ENCODE peak calls at places on chromosomes 5 and 9, in six cellular contexts. R is GOT3; D is stimulated activated CD4-positive, alpha-beta T cell treated with anti-CD3 and anti-CD28 coated beads, Interleukin-4, amount 100 ng/mL, for 24 hours; F is GM12865; V is H4; L is cardiac muscle cell. W is an unnamed sample.

GRCh38 chr9:112774006-112774996 is 23.7 kb downstream of the SNX30 start:
- DNase-seq in D (no peak), V (no peak), R (no peak), F (peak; percentile 55), L (no peak), W (no peak)

GRCh38 chr9:72931897-72932296 is 21.0 kb downstream of the ALDH1A1 start:
- DNase-seq in L (no peak), F (no peak), D (no peak), R (no peak), V (no peak), W (no peak)

GRCh38 chr9:10050016-10050415 is 562.8 kb downstream of the PTPRD start:
- DNase-seq in V (peak; percentile 5), R (no peak), D (no peak), L (no peak), F (no peak), W (no peak)

GRCh38 chr5:9209846-9210547 is 335.9 kb downstream of the SEMA5A start:
- DNase-seq in R (no peak), D (no peak), L (no peak), V (no peak), F (no peak), W (no peak)

GRCh38 chr9:438961-439768 is 224.5 kb downstream of the DOCK8 start:
- DNase-seq in L (no peak), V (no peak), R (no peak), F (no peak), D (no peak), W (no peak)

GRCh38 chr5:54309751-54310432 is 481 bp downstream of the ARL15 start:
- DNase-seq in D (peak; percentile 27), R (no peak), F (peak; percentile 37), V (peak; percentile 13), L (peak; percentile 56), W (no peak)

GRCh38 chr9:95757026-95757425 is 118.5 kb upstream of the ERCC6L2 start:
- DNase-seq in D (no peak), R (no peak), V (peak; percentile 35), F (no peak), L (no peak), W (no peak)

GRCh38 chr9:121696935-121697334 is 45.5 kb downstream of the DAB2IP start:
- DNase-seq in L (no peak), V (no peak), R (no peak), D (no peak), F (no peak), W (no peak)

GRCh38 chr9:15308511-15308910 is 1.5 kb upstream of the TTC39B start:
- DNase-seq in L (no peak), F (no peak), R (no peak), V (no peak), D (no peak), W (no peak)

GRCh38 chr9:37410354-37410861 is 12.1 kb upstream of the GRHPR start:
- DNase-seq in V (no peak), L (no peak), D (no peak), F (peak; percentile 59), R (no peak), W (no peak)

GRCh38 chr5:94240616-94241287 is 377.7 kb downstream of the KIAA0825 start:
- DNase-seq in F (no peak), R (no peak), D (no peak), L (no peak), V (no peak), W (no peak)

GRCh38 chr5:53472720-53473510 is 7.5 kb upstream of the FST start:
- DNase-seq in R (no peak), F (no peak), L (no peak), D (no peak), V (no peak), W (no peak)

GRCh38 chr5:15752886-15753285 is 252.9 kb downstream of the FBXL7 start:
- DNase-seq in D (no peak), F (no peak), L (no peak), R (no peak), V (no peak), W (no peak)

GRCh38 chr5:140868721-140869554 is at the start of gene PCDHA11:
- DNase-seq in R (no peak), D (no peak), L (peak; percentile 66), V (peak; percentile 76), F (no peak), W (no peak)

GRCh38 chr5:34870382-34870781 is 31.4 kb downstream of the TTC23L start:
- DNase-seq in R (no peak), F (no peak), V (no peak), D (no peak), L (no peak), W (no peak)

GRCh38 chr9:134970719-134971118 is 53.0 kb upstream of the FCN1 start:
- DNase-seq in D (no peak), V (no peak), F (no peak), R (no peak), L (no peak), W (no peak)

GRCh38 chr9:34899535-34900158 is 58.4 kb upstream of the PHF24 start:
- DNase-seq in V (peak; percentile 77), F (peak; percentile 80), R (peak; percentile 1), L (peak; percentile 82), D (peak; percentile 84), W (peak; percentile 69)

GRCh38 chr5:74953961-74954720 is 88.0 kb upstream of the FAM169A start:
- DNase-seq in V (peak; percentile 16), F (no peak), R (no peak), L (no peak), D (no peak), W (no peak)

GRCh38 chr9:124006448-124007156 is 5.0 kb upstream of the LHX2 start:
- DNase-seq in F (peak; percentile 59), L (no peak), D (no peak), R (no peak), V (no peak), W (no peak)

GRCh38 chr5:147037517-147038205 is 159.1 kb upstream of the PPP2R2B start:
- DNase-seq in L (no peak), D (no peak), R (no peak), F (peak; percentile 2), V (peak; percentile 76), W (no peak)

GRCh38 chr5:126927424-126927823 is 102.9 kb downstream of the MARCHF3 start:
- DNase-seq in R (no peak), L (no peak), V (no peak), D (no peak), F (no peak), W (no peak)

GRCh38 chr5:2207966-2208544 is 325.3 kb upstream of the IRX4 start:
- DNase-seq in L (peak; percentile 74), D (no peak), F (no peak), R (no peak), V (peak; percentile 44), W (peak; percentile 38)

GRCh38 chr5:75523275-75523674 is 11.6 kb downstream of the POLK start:
- DNase-seq in D (no peak), R (no peak), V (no peak), F (no peak), L (no peak), W (no peak)

GRCh38 chr5:10103098-10103497 is 146.6 kb downstream of the ATPSCKMT start:
- DNase-seq in R (no peak), V (no peak), D (no peak), L (no peak), F (no peak), W (no peak)

GRCh38 chr9:114281421-114282103 is 41.3 kb upstream of the ORM1 start:
- DNase-seq in L (no peak), V (peak; percentile 54), R (no peak), F (no peak), D (no peak), W (no peak)

GRCh38 chr9:98373622-98374021 is 118.2 kb upstream of the TBC1D2 start:
- DNase-seq in D (no peak), V (no peak), R (no peak), F (no peak), L (no peak), W (no peak)

W was measured in NCI-H460.